ENCODE peak calls at places on chromosomes 5 and 9, in six cellular contexts. F is H1, V is mesendoderm, N is IMR-90, A is neuronal stem cell, R is trophoblast cell. J is an unnamed sample.

GRCh38 chr5:109566361-109566760 is 123.4 kb upstream of the MAN2A1 start:
- DNase-seq in F (no peak), V (no peak), N (no peak), A (no peak), R (no peak), J (no peak)

GRCh38 chr9:131607591-131607990 is 62.3 kb downstream of the PRRT1B start:
- DNase-seq in F (no peak), V (peak; percentile 21), N (no peak), A (no peak), R (no peak), J (no peak)

GRCh38 chr5:80070338-80071056 is 35.3 kb downstream of the THBS4 start:
- DNase-seq in F (no peak), V (no peak), N (peak; percentile 41), A (no peak), R (no peak), J (no peak)

GRCh38 chr5:139648205-139649081 is at the start of gene CXXC5:
- DNase-seq in F (no peak), V (peak; percentile 94), N (peak; percentile 83), A (peak; percentile 89), R (peak; percentile 68), J (peak; percentile 92)

GRCh38 chr9:134959971-134960310 is 42.2 kb upstream of the FCN1 start:
- DNase-seq in F (no peak), V (no peak), N (no peak), A (no peak), R (no peak), J (no peak)

GRCh38 chr9:38004809-38005560 is 64.0 kb downstream of the SHB start:
- DNase-seq in F (no peak), V (no peak), N (no peak), A (no peak), R (no peak), J (no peak)

GRCh38 chr9:135284386-135285134 is 195.0 kb upstream of the PPP1R26 start:
- DNase-seq in F (no peak), V (no peak), N (no peak), A (no peak), R (no peak), J (no peak)

GRCh38 chr5:76942581-76942980 is 10.3 kb upstream of the CRHBP start:
- DNase-seq in F (no peak), V (no peak), N (peak; percentile 81), A (no peak), R (no peak), J (peak; percentile 41)

GRCh38 chr5:141692919-141693848 is 11.2 kb upstream of the ARAP3 start:
- DNase-seq in F (no peak), V (no peak), N (peak; percentile 55), A (no peak), R (no peak), J (peak; percentile 32)

GRCh38 chr9:110133608-110134214 is 74.2 kb downstream of the C9orf152 start:
- DNase-seq in F (no peak), V (no peak), N (peak; percentile 80), A (no peak), R (no peak), J (peak; percentile 61)

GRCh38 chr9:20321683-20322082 is 300.6 kb downstream of the MLLT3 start:
- DNase-seq in F (no peak), V (no peak), N (no peak), A (no peak), R (no peak), J (no peak)

GRCh38 chr9:98192503-98193335 is at the start of gene CORO2A:
- DNase-seq in F (peak; percentile 57), V (peak; percentile 92), N (peak; percentile 63), A (peak; percentile 68), R (peak; percentile 58), J (peak; percentile 80)

GRCh38 chr5:58984009-58984525 is 401.2 kb downstream of the RAB3C start:
- DNase-seq in F (no peak), V (no peak), N (no peak), A (no peak), R (no peak), J (no peak)

GRCh38 chr5:88671808-88672499 is 211.0 kb downstream of the MEF2C start:
- DNase-seq in F (no peak), V (peak; percentile 61), N (no peak), A (no peak), R (no peak), J (no peak)

GRCh38 chr9:29211681-29212589 is 1638.7 kb upstream of the C9orf72 start:
- DNase-seq in F (no peak), V (peak; percentile 60), N (no peak), A (peak; percentile 65), R (no peak), J (peak; percentile 63)

GRCh38 chr9:99907208-99907532 is 716 bp downstream of the STX17 start:
- DNase-seq in F (no peak), V (no peak), N (no peak), A (no peak), R (no peak), J (no peak)

GRCh38 chr9:128624566-128624965 is 32.1 kb downstream of the DYNC2I2 start:
- DNase-seq in F (no peak), V (no peak), N (no peak), A (no peak), R (no peak), J (no peak)

GRCh38 chr5:118548761-118549160 is 439.6 kb downstream of the DTWD2 start:
- DNase-seq in F (no peak), V (no peak), N (peak; percentile 28), A (no peak), R (peak; percentile 76), J (peak; percentile 63)

GRCh38 chr9:116475201-116475600 is 211.9 kb upstream of the TRIM32 start:
- DNase-seq in F (no peak), V (no peak), N (peak; percentile 55), A (no peak), R (no peak), J (peak; percentile 25)

DNA sequence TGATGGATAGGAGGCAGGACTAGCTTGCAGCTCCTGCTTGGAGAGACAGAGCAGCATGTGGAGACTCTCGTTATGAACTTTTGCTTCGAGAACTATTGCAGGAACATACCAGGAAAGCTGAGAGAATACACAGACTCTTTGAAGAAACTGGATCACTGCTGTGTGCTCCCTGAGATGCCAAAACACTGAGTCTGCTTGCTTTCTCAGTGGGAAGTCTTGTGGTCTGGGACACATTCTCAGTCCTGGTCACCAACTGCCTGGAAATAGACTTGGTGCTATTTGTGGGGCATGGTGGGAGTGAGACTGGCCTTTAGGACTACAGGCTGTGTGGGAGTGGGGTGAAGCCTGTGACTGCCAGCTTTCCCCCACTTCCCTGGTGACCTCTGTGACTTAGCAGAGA is 252.6 kb downstream of the MED10 start:
- DNase-seq in F (no peak), V (no peak), N (no peak), A (no peak), R (no peak), J (no peak)
- H3K4me3 ChIP-seq in F (no peak overlapping the region), V (no peak overlapping the region), N (no peak overlapping the region), A (no peak overlapping the region), R (no peak overlapping the region), J (no peak overlapping the region)

DNA sequence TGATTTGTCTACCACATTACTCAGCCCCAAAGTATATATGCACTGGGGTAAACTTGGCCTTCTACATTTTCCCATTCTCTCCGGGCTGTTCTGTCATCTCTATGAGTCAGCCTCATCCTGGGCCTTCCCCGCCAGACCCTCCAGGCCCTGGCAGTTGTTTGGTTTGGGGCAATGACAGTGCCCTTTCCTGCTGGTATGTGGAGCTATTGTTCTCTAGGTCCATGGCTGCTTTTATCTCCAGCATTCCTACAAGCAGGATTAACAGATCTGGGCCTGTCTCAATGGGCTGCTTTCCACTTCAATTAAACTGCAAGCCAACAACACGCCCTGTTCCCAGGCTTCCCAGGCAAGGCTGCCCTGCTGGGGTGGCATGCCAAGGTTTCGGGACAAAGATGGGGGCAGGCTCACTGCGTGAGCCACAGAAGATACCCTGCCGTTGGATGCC is 136.4 kb downstream of the SLIT3 start:
- DNase-seq in F (peak; percentile 33), V (peak; percentile 95), N (no peak), A (peak; percentile 80), R (no peak), J (peak; percentile 14)
- H3K9ac ChIP-seq in F (no peak overlapping the region), V (no peak overlapping the region), N (no peak overlapping the region), A (no peak overlapping the region), R (no peak overlapping the region), J (no peak overlapping the region)

DNA sequence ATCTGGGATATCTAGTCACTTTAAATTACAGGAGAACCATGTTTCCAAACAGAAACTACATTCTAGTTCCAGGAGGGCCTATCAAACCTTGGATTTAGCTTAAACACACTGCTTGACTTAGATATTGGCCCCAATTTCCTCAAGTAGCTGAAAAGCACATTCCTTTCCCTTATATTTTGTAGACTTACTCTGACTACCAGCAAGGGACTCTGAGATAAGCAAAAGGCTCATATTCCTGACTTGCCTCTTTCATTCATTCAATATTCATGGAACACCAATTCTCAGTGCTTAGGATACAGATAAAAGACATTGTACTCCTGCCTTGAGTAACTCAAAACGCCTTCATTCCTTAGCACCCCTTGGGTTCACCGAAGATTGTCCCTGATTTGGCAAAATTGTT is 11.8 kb downstream of the NR6A1 start:
- DNase-seq in F (no peak), V (peak; percentile 64), N (no peak), A (no peak), R (no peak), J (no peak)
- H2AK5ac ChIP-seq in F (peak overlapping the region; percentile 5), V (no peak overlapping the region), N (no peak overlapping the region), A (no peak overlapping the region), R (no peak overlapping the region), J (no peak overlapping the region)

DNA sequence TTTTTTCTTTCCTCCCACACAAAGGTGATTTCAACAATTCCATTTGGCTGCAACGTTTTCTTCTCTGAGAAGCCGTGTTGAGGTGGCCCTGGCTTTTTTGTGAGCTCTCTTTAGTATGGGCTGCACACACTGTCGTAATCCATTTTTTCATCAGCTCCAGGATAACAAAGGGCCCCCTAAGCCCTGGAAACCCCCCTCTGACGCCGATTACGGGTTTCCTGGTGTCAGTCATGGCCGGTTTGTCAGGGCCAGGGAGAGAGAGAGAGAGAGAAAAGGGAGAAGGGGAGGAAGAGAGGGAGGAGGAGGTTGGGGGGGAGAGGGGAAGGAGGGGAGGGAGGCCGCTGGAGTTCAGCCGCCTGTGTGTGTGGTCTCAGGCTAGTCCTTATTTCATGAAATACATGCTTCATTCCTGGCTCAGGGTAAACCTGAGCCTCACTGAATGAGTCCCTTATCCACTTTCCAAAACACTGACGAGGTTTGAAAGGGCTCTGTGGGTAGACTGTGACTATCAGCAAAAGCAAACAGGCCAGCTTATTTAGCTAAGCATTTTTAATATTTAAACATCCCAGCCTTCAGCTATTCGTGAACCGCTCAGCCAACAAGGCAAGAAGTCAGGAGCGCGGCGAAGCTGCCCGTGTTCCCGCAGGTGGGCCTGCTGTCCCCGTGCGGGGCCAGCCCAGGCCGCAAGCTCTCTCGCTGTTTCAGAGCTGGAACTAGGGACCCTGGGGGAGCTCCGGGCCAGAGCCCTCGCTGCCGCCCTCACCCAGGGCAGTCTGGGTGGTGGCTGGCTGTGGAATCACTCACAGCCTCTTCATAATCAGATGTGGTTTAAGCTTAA is 172.8 kb downstream of the ERCC6L2 start:
- DNase-seq in F (no peak), V (no peak), N (no peak), A (peak; percentile 65), R (no peak), J (peak; percentile 28)
- H3K4me3 ChIP-seq in F (no peak overlapping the region), V (no peak overlapping the region), N (no peak overlapping the region), A (no peak overlapping the region), R (peak overlapping the region; percentile 11), J (no peak overlapping the region)

GRCh38 chr9:115116620-115117284 is 1.2 kb downstream of the TNC start:
- DNase-seq in F (no peak), V (no peak), N (no peak), A (no peak), R (no peak), J (no peak)
- H3K9ac ChIP-seq in F (no peak overlapping the region), V (peak overlapping the region; percentile 81), N (peak overlapping the region; percentile 95), A (no peak overlapping the region), R (peak overlapping the region; percentile 22), J (peak overlapping the region; percentile 85)

GRCh38 chr5:168579987-168580508 is 880 bp upstream of the PANK3 start:
- DNase-seq in F (no peak), V (no peak), N (no peak), A (no peak), R (no peak), J (no peak)
- H2AK5ac ChIP-seq in F (no peak overlapping the region), V (peak overlapping the region; percentile 34), N (no peak overlapping the region), A (no peak overlapping the region), R (peak overlapping the region; percentile 28), J (peak overlapping the region; percentile 17)

GRCh38 chr5:60993875-60994571 is 49.0 kb downstream of the NDUFAF2 start:
- DNase-seq in F (no peak), V (no peak), N (no peak), A (no peak), R (no peak), J (no peak)
- H3K4me3 ChIP-seq in F (no peak overlapping the region), V (no peak overlapping the region), N (no peak overlapping the region), A (peak overlapping the region; percentile 41), R (no peak overlapping the region), J (no peak overlapping the region)